ENCODE peak calls at places on chromosomes 11 and 22, in ten cellular contexts. E, H, Z, R, S, O, J, M, I and X are unnamed samples.

GRCh38 chr22:46609175-46609690 is 11.0 kb upstream of the GRAMD4 start:
- DNase-seq in E (no peak), S (no peak), Z (no peak), O (no peak), I (no peak), R (no peak), H (no peak), J (no peak), M (no peak), X (no peak)

GRCh38 chr22:36166518-36167220 is 6.1 kb upstream of the APOL3 start:
- DNase-seq in I (no peak), M (no peak), O (no peak), E (no peak), J (no peak), S (no peak), R (no peak), Z (no peak), H (no peak), X (no peak)

GRCh38 chr11:134024420-134025085 is 44.3 kb upstream of the JAM3 start:
- DNase-seq in R (no peak), M (peak), Z (no peak), S (no peak), H (no peak), E (no peak), J (no peak), O (no peak), I (no peak), X (peak)

GRCh38 chr11:19763315-19763714 is 50.7 kb downstream of the NAV2 start:
- DNase-seq in Z (no peak), M (no peak), I (no peak), H (no peak), S (no peak), R (no peak), O (no peak), E (no peak), J (peak), X (no peak)

GRCh38 chr22:26949193-26949592 is 291.8 kb downstream of the MIAT start:
- DNase-seq in H (peak), M (peak), S (no peak), E (no peak), J (peak), Z (no peak), I (peak), O (no peak), R (no peak), X (peak)

GRCh38 chr11:96279421-96280290 is 63.3 kb downstream of the MAML2 start:
- DNase-seq in S (no peak), Z (no peak), H (peak), R (no peak), M (peak), E (peak), J (peak), I (no peak), O (no peak), X (no peak)

GRCh38 chr11:114257621-114258558 is 38.3 kb upstream of the NNMT start:
- DNase-seq in R (peak), E (no peak), Z (peak), I (peak), J (peak), M (peak), S (no peak), H (peak), O (no peak), X (peak)

GRCh38 chr11:69515271-69516245 is 34.1 kb downstream of the LINC01488 start:
- DNase-seq in O (no peak), E (no peak), H (no peak), S (no peak), M (no peak), J (no peak), Z (no peak), R (no peak), I (no peak), X (no peak)

GRCh38 chr11:117473692-117474091 is 146.0 kb downstream of the CEP164 start:
- DNase-seq in M (no peak), O (no peak), R (no peak), I (no peak), J (no peak), Z (no peak), E (no peak), S (no peak), H (no peak), X (no peak)

GRCh38 chr22:48793949-48794348 is 1033.7 kb downstream of the BRD1 start:
- DNase-seq in J (no peak), Z (no peak), M (no peak), I (no peak), S (no peak), R (no peak), O (no peak), H (no peak), E (no peak), X (no peak)

GRCh38 chr11:134506046-134506445 is 94.0 kb upstream of the B3GAT1 start:
- DNase-seq in S (no peak), I (peak), E (no peak), R (no peak), O (no peak), M (no peak), Z (no peak), H (no peak), J (no peak), X (no peak)

GRCh38 chr11:64803163-64803845 is at the start of gene MAP4K2:
- DNase-seq in I (peak), Z (peak), O (peak), J (peak), H (peak), M (peak), E (peak), R (peak), S (peak), X (peak)

GRCh38 chr11:102551188-102551781 is 20.7 kb upstream of the MMP7 start:
- DNase-seq in O (no peak), I (no peak), E (no peak), Z (no peak), J (no peak), H (no peak), S (no peak), R (no peak), M (no peak), X (no peak)

GRCh38 chr11:129731316-129731715 is 84.3 kb upstream of the TMEM45B start:
- DNase-seq in R (no peak), M (no peak), I (peak), J (no peak), Z (no peak), S (no peak), H (no peak), O (peak), E (no peak), X (no peak)

GRCh38 chr11:76667856-76668255 is 2.7 kb downstream of the LRRC32 start:
- DNase-seq in S (no peak), J (no peak), I (peak), R (no peak), O (peak), Z (no peak), H (no peak), E (no peak), M (no peak), X (no peak)

GRCh38 chr11:32817843-32818183 is 11.9 kb upstream of the PRRG4 start:
- DNase-seq in M (no peak), H (no peak), R (no peak), O (no peak), E (no peak), J (no peak), I (no peak), S (no peak), Z (no peak), X (no peak)

GRCh38 chr11:34707462-34707840 is 86.6 kb downstream of the EHF start:
- DNase-seq in H (no peak), R (no peak), J (no peak), O (no peak), M (no peak), E (no peak), Z (no peak), S (no peak), I (no peak), X (no peak)

GRCh38 chr22:35568751-35569725 is 28.4 kb downstream of the RASD2 start:
- DNase-seq in J (no peak), S (no peak), M (peak), I (no peak), E (peak), O (no peak), Z (no peak), H (peak), R (no peak), X (peak)

GRCh38 chr11:89420981-89421380 is 70.2 kb downstream of the NOX4 start:
- DNase-seq in E (no peak), Z (no peak), R (no peak), O (no peak), H (no peak), S (no peak), I (no peak), M (no peak), J (no peak), X (no peak)

GRCh38 chr11:84261707-84262106 is 975.5 kb upstream of the CCDC90B start:
- DNase-seq in S (no peak), Z (no peak), R (no peak), E (no peak), I (no peak), H (no peak), O (no peak), J (peak), M (peak), X (no peak)

GRCh38 chr22:35930933-35931332 is 97.7 kb downstream of the RBFOX2 start:
- DNase-seq in O (no peak), J (peak), S (no peak), M (peak), E (peak), R (no peak), Z (no peak), H (peak), I (no peak), X (peak)

GRCh38 chr11:63882555-63883242 is 34.3 kb downstream of the RCOR2 start:
- DNase-seq in H (no peak), I (no peak), R (peak), E (no peak), S (no peak), Z (no peak), J (no peak), O (peak), M (no peak), X (no peak)

GRCh38 chr11:69662021-69662698 is 13.0 kb downstream of the LTO1 start:
- DNase-seq in H (no peak), R (no peak), O (peak), Z (no peak), M (peak), I (no peak), S (no peak), J (no peak), E (no peak), X (no peak)

GRCh38 chr11:61384271-61385242 is 7.8 kb upstream of the TMEM216 start:
- DNase-seq in O (no peak), H (peak), M (peak), R (no peak), I (no peak), E (no peak), S (no peak), Z (no peak), J (peak), X (no peak)

GRCh38 chr11:118319031-118319814 is 14.7 kb downstream of the CD3E start:
- DNase-seq in R (no peak), J (no peak), M (no peak), S (no peak), I (peak), H (no peak), O (no peak), E (no peak), Z (no peak), X (no peak)

GRCh38 chr11:68025047-68025446 is 5.4 kb upstream of the NDUFS8 start:
- DNase-seq in J (no peak), I (no peak), Z (no peak), M (no peak), E (no peak), S (no peak), R (no peak), H (no peak), O (no peak), X (no peak)

GRCh38 chr11:129705341-129705740 is 110.3 kb upstream of the TMEM45B start:
- DNase-seq in R (no peak), S (no peak), J (no peak), H (no peak), I (peak), M (no peak), Z (no peak), O (no peak), E (no peak), X (no peak)

GRCh38 chr11:25860677-25861445 is 471.1 kb upstream of the ANO3 start:
- DNase-seq in S (no peak), M (peak), H (peak), O (no peak), Z (no peak), J (peak), I (no peak), R (no peak), E (no peak), X (no peak)

GRCh38 chr11:110297726-110298297 is 1.4 kb upstream of the RDX start:
- DNase-seq in I (no peak), S (no peak), O (no peak), Z (no peak), R (no peak), J (peak), M (no peak), E (no peak), H (peak), X (no peak)

GRCh38 chr22:17303840-17304779 is 65.2 kb upstream of the CECR2 start:
- DNase-seq in J (no peak), M (no peak), I (peak), R (no peak), Z (no peak), E (no peak), H (no peak), O (no peak), S (peak), X (no peak)

GRCh38 chr22:25388866-25389540 is 169.6 kb downstream of the CRYBB2 start:
- DNase-seq in S (no peak), J (no peak), Z (no peak), E (no peak), R (no peak), O (peak), I (no peak), M (no peak), H (no peak), X (no peak)

GRCh38 chr22:45516923-45517675 is 14.4 kb downstream of the FBLN1 start:
- DNase-seq in I (no peak), M (peak), Z (no peak), E (peak), J (peak), O (no peak), S (no peak), R (no peak), H (no peak), X (peak)

GRCh38 chr11:10495464-10495786 is 40.4 kb downstream of the AMPD3 start:
- DNase-seq in O (no peak), I (peak), E (no peak), R (no peak), H (no peak), S (no peak), J (no peak), Z (no peak), M (no peak), X (no peak)

GRCh38 chr22:47032091-47032943 is 269.9 kb downstream of the TBC1D22A start:
- DNase-seq in O (peak), E (no peak), M (no peak), H (no peak), Z (no peak), S (no peak), R (peak), J (no peak), I (no peak), X (no peak)

GRCh38 chr11:73331138-73331916 is 23.3 kb downstream of the ARHGEF17 start:
- DNase-seq in Z (no peak), H (peak), I (no peak), R (peak), J (peak), O (peak), S (no peak), E (no peak), M (no peak), X (no peak)

GRCh38 chr11:109884501-109884900 is 208.7 kb upstream of the ZC3H12C start:
- DNase-seq in H (no peak), M (no peak), O (no peak), S (no peak), R (no peak), E (no peak), Z (no peak), I (no peak), J (no peak), X (no peak)

GRCh38 chr11:107898270-107898669 is 30.0 kb upstream of the RAB39A start:
- DNase-seq in S (no peak), O (no peak), J (peak), M (peak), H (peak), R (no peak), E (peak), Z (peak), I (no peak), X (peak)

GRCh38 chr11:68750197-68750987 is 928 bp downstream of the TESMIN start:
- DNase-seq in S (peak), O (peak), J (no peak), H (no peak), M (no peak), I (no peak), R (no peak), Z (no peak), E (no peak), X (no peak)

GRCh38 chr11:18617688-18618340 is 16.3 kb downstream of the SPTY2D1 start:
- DNase-seq in I (no peak), H (peak), S (no peak), R (no peak), O (no peak), Z (no peak), J (peak), E (peak), M (peak), X (no peak)

GRCh38 chr11:18623707-18624106 is 10.4 kb downstream of the SPTY2D1 start:
- DNase-seq in Z (no peak), J (no peak), E (no peak), I (no peak), S (no peak), O (no peak), H (no peak), M (no peak), R (no peak), X (no peak)

GRCh38 chr11:18615628-18616392 is 16.2 kb downstream of the MISFA start:
- DNase-seq in S (peak), R (no peak), E (no peak), I (no peak), H (no peak), M (peak), O (no peak), J (peak), Z (no peak), X (no peak)

GRCh38 chr11:18614667-18615066 is 15.1 kb downstream of the MISFA start:
- DNase-seq in O (no peak), H (no peak), J (no peak), I (no peak), Z (no peak), S (no peak), M (no peak), E (no peak), R (no peak), X (no peak)

DNA sequence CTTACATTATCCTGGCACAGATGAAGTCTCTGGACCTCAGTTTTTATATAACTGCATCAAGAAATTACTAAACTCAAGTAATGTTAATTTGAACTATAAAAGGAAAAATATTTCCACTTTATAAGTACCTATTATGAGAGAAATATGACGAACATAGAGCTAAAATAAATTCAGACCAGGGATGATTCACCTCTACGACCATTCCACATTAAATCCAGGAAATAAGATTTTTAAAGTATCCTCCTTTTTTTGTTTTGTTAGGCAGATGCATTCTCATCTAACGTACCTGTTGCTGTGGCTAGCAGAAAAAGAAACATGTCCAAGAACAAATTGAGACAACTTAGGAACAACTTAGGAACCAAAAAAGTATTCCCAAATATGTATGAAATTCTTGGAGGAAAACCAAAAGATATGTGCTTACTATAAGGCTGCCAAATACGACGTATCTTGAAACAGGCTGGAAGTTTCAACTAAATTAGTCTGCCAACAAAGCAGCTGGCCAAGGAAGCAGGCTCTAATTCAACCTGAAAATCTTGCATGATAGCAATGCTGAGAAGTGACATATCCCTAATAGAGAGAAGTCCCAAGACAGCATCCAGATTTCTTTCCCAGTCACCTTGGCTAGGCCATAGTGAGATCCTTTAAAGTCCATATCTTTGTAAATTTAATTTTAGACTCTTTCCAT is 15.7 kb downstream of the SPTY2D1 start:
- DNase-seq in H (peak), I (no peak), M (peak), J (peak), R (no peak), Z (no peak), E (peak), S (no peak), O (no peak), X (no peak)
- H3K4me3 ChIP-seq in H (peak), I (no peak), M (no peak), J (no peak), R (no peak), Z (no peak), E (no peak), S (no peak), O (no peak), X (no peak)

DNA sequence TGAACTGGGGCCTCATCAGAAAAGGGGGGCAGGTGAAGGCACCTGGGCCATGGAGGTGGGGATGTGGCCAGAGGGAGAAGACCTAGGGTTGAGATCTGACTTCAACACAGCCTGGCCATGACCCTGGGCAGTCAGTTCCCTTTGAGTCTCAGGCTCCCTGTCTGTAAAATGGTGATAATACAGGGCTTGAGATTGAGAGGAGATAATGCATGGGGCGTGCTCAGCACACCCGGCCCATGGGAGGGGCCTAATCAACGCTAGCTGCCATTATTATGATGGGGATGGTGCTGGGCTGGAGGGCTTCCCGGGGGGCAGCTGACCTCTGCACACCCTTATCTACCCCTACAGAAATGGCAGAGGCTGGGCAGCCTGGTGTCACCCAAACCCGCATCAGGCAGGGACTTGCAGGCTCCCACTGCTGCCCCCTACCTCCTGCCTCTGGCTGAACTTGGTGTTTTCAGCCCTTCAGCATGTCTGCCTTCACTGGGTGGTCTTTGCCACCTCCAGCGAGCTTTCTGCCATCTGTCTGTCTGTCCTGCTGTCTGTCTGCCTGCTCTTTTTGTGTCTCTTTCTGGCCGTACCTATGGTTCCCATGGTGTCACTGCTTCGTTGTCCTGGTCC is 84.5 kb downstream of the CACNA1I start:
- DNase-seq in R (no peak), Z (no peak), H (no peak), O (no peak), I (no peak), M (no peak), J (peak), S (no peak), E (no peak), X (no peak)
- TF ChIP-seq CTCF in R (no peak), Z (no peak), H (peak), O (no peak), I (no peak), M (peak), J (peak), S (peak), E (no peak), X (no peak)

GRCh38 chr22:20268350-20269012 is 363 bp upstream of the RTN4R start:
- DNase-seq in J (peak), M (peak), Z (peak), S (peak), O (no peak), H (peak), I (no peak), E (peak), R (peak), X (peak)
- H3K4me3 ChIP-seq in J (no peak), M (no peak), Z (no peak), S (no peak), O (no peak), H (no peak), I (no peak), E (no peak), R (peak), X (no peak)

DNA sequence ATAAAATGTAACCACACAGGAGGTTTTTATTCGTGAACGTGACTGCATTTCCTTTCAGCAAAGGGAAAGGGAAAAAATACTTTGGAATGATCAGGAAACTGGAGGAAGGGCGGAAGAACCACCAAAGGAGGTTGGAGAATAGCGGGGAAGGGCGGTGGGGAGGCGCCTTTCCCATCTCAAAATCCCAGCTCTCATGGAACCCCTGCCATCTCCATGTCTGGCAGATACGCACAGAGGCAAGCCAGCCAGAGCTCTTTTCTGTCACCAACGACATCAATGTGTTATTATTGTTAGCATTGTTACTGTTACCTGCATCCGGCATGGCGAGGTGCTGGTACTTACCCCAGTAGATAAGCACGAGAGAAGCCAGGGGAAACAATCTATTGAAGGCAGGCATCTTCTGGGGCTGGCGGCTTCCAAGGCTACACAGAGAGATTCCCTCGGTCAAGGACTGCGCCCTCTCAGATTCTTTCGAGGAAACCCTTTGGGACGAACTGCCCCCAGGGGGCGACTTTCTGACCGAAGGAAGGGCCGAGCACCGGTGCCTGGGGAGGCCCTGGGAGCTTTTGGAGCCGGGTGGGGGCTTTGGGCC is 923 bp downstream of the SCN3B start:
- DNase-seq in O (no peak), E (no peak), I (no peak), R (no peak), Z (no peak), M (no peak), H (no peak), J (no peak), S (no peak), X (no peak)
- TF ChIP-seq CTCF in O (no peak), E (no peak), I (no peak), R (no peak), Z (no peak), M (no peak), H (no peak), J (no peak), S (peak), X (no peak)

GRCh38 chr11:27718853-27719574 is 18.8 kb upstream of the BDNF start:
- DNase-seq in O (peak), I (no peak), S (no peak), E (peak), R (peak), Z (no peak), J (peak), H (peak), M (no peak), X (peak)
- H3K4me3 ChIP-seq in O (peak), I (no peak), S (no peak), E (peak), R (peak), Z (peak), J (peak), H (peak), M (peak), X (peak)